ENCODE peak calls at places on chromosomes 5 and 9, in eight cellular contexts. W, O, F, E, T, C, V and G are unnamed samples.
A peak's percentile ranks its signal among the peaks of the same experiment; 100 is the strongest.

GRCh38 chr5:10702911-10703491 is 58.0 kb downstream of the DAP start:
- DNase-seq in T (peak; percentile 83), C (no peak), F (peak; percentile 96), E (no peak), V (no peak), W (no peak), O (no peak), G (no peak)

GRCh38 chr9:91836515-91836914 is 113.5 kb downstream of the ROR2 start:
- DNase-seq in T (no peak), E (no peak), F (no peak), C (no peak), O (no peak), W (no peak), V (no peak), G (no peak)

GRCh38 chr9:127574089-127574921 is 37.8 kb upstream of the STXBP1 start:
- DNase-seq in E (no peak), F (peak; percentile 93), O (no peak), T (peak; percentile 71), C (no peak), W (no peak), V (no peak), G (no peak)

GRCh38 chr5:177003649-177004048 is 2.9 kb downstream of the UIMC1 start:
- DNase-seq in C (no peak), E (no peak), O (no peak), T (no peak), F (no peak), V (no peak), W (no peak), G (no peak)

GRCh38 chr5:65198777-65199120 is 283.0 kb downstream of the ADAMTS6 start:
- DNase-seq in W (peak; percentile 91), F (peak; percentile 92), V (no peak), T (peak; percentile 100), O (no peak), C (peak; percentile 97), E (no peak), G (peak; percentile 86)

GRCh38 chr5:115160975-115161475 is 8.7 kb downstream of the TRIM36 start:
- DNase-seq in F (no peak), C (no peak), O (no peak), E (no peak), T (no peak), V (no peak), W (no peak), G (no peak)

GRCh38 chr5:69432412-69433206 is 17.7 kb downstream of the MARVELD2 start:
- DNase-seq in E (no peak), C (no peak), W (no peak), T (no peak), V (no peak), F (no peak), O (no peak), G (no peak)

GRCh38 chr9:84819446-84819845 is 149.9 kb downstream of the NTRK2 start:
- DNase-seq in W (no peak), C (no peak), E (no peak), F (no peak), T (no peak), O (no peak), V (no peak), G (no peak)

GRCh38 chr5:92565673-92566072 is 1015.3 kb downstream of the NR2F1-AS1 start:
- DNase-seq in V (no peak), F (no peak), O (no peak), W (no peak), T (no peak), C (no peak), E (no peak), G (no peak)

GRCh38 chr9:130024597-130024994 is 18.4 kb downstream of the FNBP1 start:
- DNase-seq in W (no peak), V (no peak), C (no peak), T (peak; percentile 70), F (peak; percentile 94), E (no peak), O (no peak), G (no peak)

GRCh38 chr9:92506184-92506857 is 24.0 kb upstream of the ASPN start:
- DNase-seq in F (peak; percentile 79), O (no peak), T (peak; percentile 97), E (no peak), C (peak; percentile 86), V (peak; percentile 8), W (peak; percentile 99), G (peak; percentile 94)

GRCh38 chr5:14231156-14231555 is 88.0 kb downstream of the TRIO start:
- DNase-seq in C (no peak), E (no peak), O (no peak), F (no peak), W (no peak), T (peak; percentile 45), V (no peak), G (no peak)